ENCODE peak calls at places on chromosomes 1 and 21, in nine cellular contexts. One of them, this sample, is unnamed.

GRCh38 chr1:27111771-27112573 is 43.0 kb downstream of the SLC9A1 start:
- DNase-seq in breast epithelium: peak
- DNase-seq in pancreas: peak
- DNase-seq in IMR-90: peak
- DNase-seq in substantia nigra: peak
- DNase-seq in caudate nucleus: no peak
- DNase-seq in dorsolateral prefrontal cortex: peak
- DNase-seq in heart right ventricle: peak
- DNase-seq in lower lobe of right lung: peak
- DNase-seq in this sample: peak

GRCh38 chr1:23444596-23445390 is 20.2 kb upstream of the TCEA3 start:
- DNase-seq in breast epithelium: no peak
- DNase-seq in pancreas: no peak
- DNase-seq in IMR-90: no peak
- DNase-seq in substantia nigra: no peak
- DNase-seq in caudate nucleus: no peak
- DNase-seq in dorsolateral prefrontal cortex: no peak
- DNase-seq in heart right ventricle: no peak
- DNase-seq in lower lobe of right lung: no peak
- DNase-seq in this sample: no peak

GRCh38 chr1:219938706-219939105 is 10.3 kb upstream of the SLC30A10 start:
- DNase-seq in breast epithelium: no peak
- DNase-seq in pancreas: no peak
- DNase-seq in IMR-90: peak
- DNase-seq in substantia nigra: no peak
- DNase-seq in caudate nucleus: no peak
- DNase-seq in dorsolateral prefrontal cortex: no peak
- DNase-seq in heart right ventricle: no peak
- DNase-seq in lower lobe of right lung: no peak
- DNase-seq in this sample: no peak

GRCh38 chr1:206866062-206866461 is 639 bp downstream of the IL20 start:
- DNase-seq in breast epithelium: no peak
- DNase-seq in pancreas: no peak
- DNase-seq in IMR-90: peak
- DNase-seq in substantia nigra: no peak
- DNase-seq in caudate nucleus: no peak
- DNase-seq in dorsolateral prefrontal cortex: no peak
- DNase-seq in heart right ventricle: no peak
- DNase-seq in lower lobe of right lung: no peak
- DNase-seq in this sample: no peak

GRCh38 chr1:187244623-187245022 is 415.9 kb downstream of the PLA2G4A start:
- DNase-seq in breast epithelium: peak
- DNase-seq in pancreas: no peak
- DNase-seq in IMR-90: no peak
- DNase-seq in substantia nigra: no peak
- DNase-seq in caudate nucleus: no peak
- DNase-seq in dorsolateral prefrontal cortex: no peak
- DNase-seq in heart right ventricle: no peak
- DNase-seq in lower lobe of right lung: no peak
- DNase-seq in this sample: no peak

GRCh38 chr1:12179111-12179519 is 12.3 kb downstream of the TNFRSF1B start:
- DNase-seq in breast epithelium: no peak
- DNase-seq in pancreas: no peak
- DNase-seq in IMR-90: peak
- DNase-seq in substantia nigra: no peak
- DNase-seq in caudate nucleus: no peak
- DNase-seq in dorsolateral prefrontal cortex: no peak
- DNase-seq in heart right ventricle: no peak
- DNase-seq in lower lobe of right lung: no peak
- DNase-seq in this sample: no peak

GRCh38 chr1:14282583-14283186 is 315.8 kb upstream of the KAZN start:
- DNase-seq in breast epithelium: no peak
- DNase-seq in pancreas: no peak
- DNase-seq in IMR-90: no peak
- DNase-seq in substantia nigra: no peak
- DNase-seq in caudate nucleus: no peak
- DNase-seq in dorsolateral prefrontal cortex: no peak
- DNase-seq in heart right ventricle: no peak
- DNase-seq in lower lobe of right lung: no peak
- DNase-seq in this sample: no peak

GRCh38 chr1:36446780-36447179 is 3.5 kb downstream of the OSCP1 start:
- DNase-seq in breast epithelium: no peak
- DNase-seq in pancreas: no peak
- DNase-seq in IMR-90: no peak
- DNase-seq in substantia nigra: no peak
- DNase-seq in caudate nucleus: no peak
- DNase-seq in dorsolateral prefrontal cortex: no peak
- DNase-seq in heart right ventricle: no peak
- DNase-seq in lower lobe of right lung: no peak
- DNase-seq in this sample: no peak

GRCh38 chr1:177809844-177810243 is 160.0 kb downstream of the SEC16B start:
- DNase-seq in breast epithelium: no peak
- DNase-seq in pancreas: no peak
- DNase-seq in IMR-90: peak
- DNase-seq in substantia nigra: no peak
- DNase-seq in caudate nucleus: no peak
- DNase-seq in dorsolateral prefrontal cortex: no peak
- DNase-seq in heart right ventricle: no peak
- DNase-seq in lower lobe of right lung: no peak
- DNase-seq in this sample: no peak

GRCh38 chr1:67809887-67810286 is 23.4 kb downstream of the GNG12 start:
- DNase-seq in breast epithelium: no peak
- DNase-seq in pancreas: no peak
- DNase-seq in IMR-90: no peak
- DNase-seq in substantia nigra: no peak
- DNase-seq in caudate nucleus: no peak
- DNase-seq in dorsolateral prefrontal cortex: no peak
- DNase-seq in heart right ventricle: no peak
- DNase-seq in lower lobe of right lung: no peak
- DNase-seq in this sample: no peak

GRCh38 chr21:36560933-36561575 is 81.1 kb upstream of the CLDN14 start:
- DNase-seq in breast epithelium: no peak
- DNase-seq in pancreas: no peak
- DNase-seq in IMR-90: no peak
- DNase-seq in substantia nigra: no peak
- DNase-seq in caudate nucleus: no peak
- DNase-seq in dorsolateral prefrontal cortex: no peak
- DNase-seq in heart right ventricle: no peak
- DNase-seq in lower lobe of right lung: no peak
- DNase-seq in this sample: no peak

GRCh38 chr1:97061604-97062003 is 340.0 kb downstream of the PTBP2 start:
- DNase-seq in breast epithelium: no peak
- DNase-seq in pancreas: no peak
- DNase-seq in IMR-90: no peak
- DNase-seq in substantia nigra: no peak
- DNase-seq in caudate nucleus: no peak
- DNase-seq in dorsolateral prefrontal cortex: no peak
- DNase-seq in heart right ventricle: no peak
- DNase-seq in lower lobe of right lung: no peak
- DNase-seq in this sample: no peak

GRCh38 chr21:39153373-39153772 is 29.9 kb downstream of the PSMG1 start:
- DNase-seq in breast epithelium: no peak
- DNase-seq in pancreas: no peak
- DNase-seq in IMR-90: no peak
- DNase-seq in substantia nigra: no peak
- DNase-seq in caudate nucleus: no peak
- DNase-seq in dorsolateral prefrontal cortex: no peak
- DNase-seq in heart right ventricle: no peak
- DNase-seq in lower lobe of right lung: no peak
- DNase-seq in this sample: no peak

GRCh38 chr1:83910461-83910860 is 88.5 kb downstream of the TTLL7 start:
- DNase-seq in breast epithelium: no peak
- DNase-seq in pancreas: no peak
- DNase-seq in IMR-90: peak
- DNase-seq in substantia nigra: no peak
- DNase-seq in caudate nucleus: no peak
- DNase-seq in dorsolateral prefrontal cortex: no peak
- DNase-seq in heart right ventricle: no peak
- DNase-seq in lower lobe of right lung: no peak
- DNase-seq in this sample: no peak

GRCh38 chr1:226427131-226427530 is 19.2 kb upstream of the PARP1 start:
- DNase-seq in breast epithelium: no peak
- DNase-seq in pancreas: no peak
- DNase-seq in IMR-90: no peak
- DNase-seq in substantia nigra: no peak
- DNase-seq in caudate nucleus: no peak
- DNase-seq in dorsolateral prefrontal cortex: no peak
- DNase-seq in heart right ventricle: no peak
- DNase-seq in lower lobe of right lung: no peak
- DNase-seq in this sample: no peak

GRCh38 chr1:226424228-226425003 is 16.5 kb upstream of the PARP1 start:
- DNase-seq in breast epithelium: no peak
- DNase-seq in pancreas: no peak
- DNase-seq in IMR-90: peak
- DNase-seq in substantia nigra: peak
- DNase-seq in caudate nucleus: no peak
- DNase-seq in dorsolateral prefrontal cortex: no peak
- DNase-seq in heart right ventricle: no peak
- DNase-seq in lower lobe of right lung: no peak
- DNase-seq in this sample: no peak

GRCh38 chr1:226425004-226425378 is 17.1 kb upstream of the PARP1 start:
- DNase-seq in breast epithelium: no peak
- DNase-seq in pancreas: no peak
- DNase-seq in IMR-90: no peak
- DNase-seq in substantia nigra: no peak
- DNase-seq in caudate nucleus: no peak
- DNase-seq in dorsolateral prefrontal cortex: no peak
- DNase-seq in heart right ventricle: no peak
- DNase-seq in lower lobe of right lung: no peak
- DNase-seq in this sample: no peak

GRCh38 chr1:226428348-226429050 is 20.6 kb upstream of the PARP1 start:
- DNase-seq in breast epithelium: no peak
- DNase-seq in pancreas: no peak
- DNase-seq in IMR-90: no peak
- DNase-seq in substantia nigra: no peak
- DNase-seq in caudate nucleus: no peak
- DNase-seq in dorsolateral prefrontal cortex: no peak
- DNase-seq in heart right ventricle: no peak
- DNase-seq in lower lobe of right lung: no peak
- DNase-seq in this sample: no peak

GRCh38 chr1:226425431-226426031 is 17.6 kb upstream of the PARP1 start:
- DNase-seq in breast epithelium: no peak
- DNase-seq in pancreas: no peak
- DNase-seq in IMR-90: no peak
- DNase-seq in substantia nigra: no peak
- DNase-seq in caudate nucleus: no peak
- DNase-seq in dorsolateral prefrontal cortex: no peak
- DNase-seq in heart right ventricle: no peak
- DNase-seq in lower lobe of right lung: no peak
- DNase-seq in this sample: no peak
- H3K27ac ChIP-seq in breast epithelium: no peak
- H3K27ac ChIP-seq in pancreas: no peak
- H3K27ac ChIP-seq in IMR-90: no peak
- H3K27ac ChIP-seq in substantia nigra: no peak
- H3K27ac ChIP-seq in caudate nucleus: no peak
- H3K27ac ChIP-seq in dorsolateral prefrontal cortex: no peak
- H3K27ac ChIP-seq in heart right ventricle: no peak
- H3K27ac ChIP-seq in lower lobe of right lung: no peak
- H3K27ac ChIP-seq in this sample: no peak

GRCh38 chr1:116429821-116430374 is 56.9 kb downstream of the ATP1A1 start:
- DNase-seq in breast epithelium: no peak
- DNase-seq in pancreas: no peak
- DNase-seq in IMR-90: no peak
- DNase-seq in substantia nigra: no peak
- DNase-seq in caudate nucleus: no peak
- DNase-seq in dorsolateral prefrontal cortex: no peak
- DNase-seq in heart right ventricle: no peak
- DNase-seq in lower lobe of right lung: no peak
- DNase-seq in this sample: no peak

GRCh38 chr1:116434849-116435248 is 61.8 kb downstream of the ATP1A1 start:
- DNase-seq in breast epithelium: no peak
- DNase-seq in pancreas: no peak
- DNase-seq in IMR-90: no peak
- DNase-seq in substantia nigra: no peak
- DNase-seq in caudate nucleus: no peak
- DNase-seq in dorsolateral prefrontal cortex: no peak
- DNase-seq in heart right ventricle: no peak
- DNase-seq in lower lobe of right lung: no peak
- DNase-seq in this sample: no peak

GRCh38 chr1:116433283-116434257 is 60.5 kb downstream of the ATP1A1 start:
- DNase-seq in breast epithelium: peak
- DNase-seq in pancreas: peak
- DNase-seq in IMR-90: peak
- DNase-seq in substantia nigra: peak
- DNase-seq in caudate nucleus: peak
- DNase-seq in dorsolateral prefrontal cortex: peak
- DNase-seq in heart right ventricle: peak
- DNase-seq in lower lobe of right lung: no peak
- DNase-seq in this sample: peak

GRCh38 chr1:116431870-116432500 is 58.9 kb downstream of the ATP1A1 start:
- DNase-seq in breast epithelium: no peak
- DNase-seq in pancreas: no peak
- DNase-seq in IMR-90: no peak
- DNase-seq in substantia nigra: no peak
- DNase-seq in caudate nucleus: no peak
- DNase-seq in dorsolateral prefrontal cortex: no peak
- DNase-seq in heart right ventricle: no peak
- DNase-seq in lower lobe of right lung: no peak
- DNase-seq in this sample: no peak

GRCh38 chr1:116432655-116433282 is 59.7 kb downstream of the ATP1A1 start:
- DNase-seq in breast epithelium: no peak
- DNase-seq in pancreas: no peak
- DNase-seq in IMR-90: no peak
- DNase-seq in substantia nigra: no peak
- DNase-seq in caudate nucleus: no peak
- DNase-seq in dorsolateral prefrontal cortex: no peak
- DNase-seq in heart right ventricle: no peak
- DNase-seq in lower lobe of right lung: no peak
- DNase-seq in this sample: no peak
- H3K27ac ChIP-seq in breast epithelium: peak
- H3K27ac ChIP-seq in pancreas: peak
- H3K27ac ChIP-seq in IMR-90: no peak
- H3K27ac ChIP-seq in substantia nigra: peak
- H3K27ac ChIP-seq in caudate nucleus: peak
- H3K27ac ChIP-seq in dorsolateral prefrontal cortex: peak
- H3K27ac ChIP-seq in heart right ventricle: no peak
- H3K27ac ChIP-seq in lower lobe of right lung: no peak
- H3K27ac ChIP-seq in this sample: peak

DNA sequence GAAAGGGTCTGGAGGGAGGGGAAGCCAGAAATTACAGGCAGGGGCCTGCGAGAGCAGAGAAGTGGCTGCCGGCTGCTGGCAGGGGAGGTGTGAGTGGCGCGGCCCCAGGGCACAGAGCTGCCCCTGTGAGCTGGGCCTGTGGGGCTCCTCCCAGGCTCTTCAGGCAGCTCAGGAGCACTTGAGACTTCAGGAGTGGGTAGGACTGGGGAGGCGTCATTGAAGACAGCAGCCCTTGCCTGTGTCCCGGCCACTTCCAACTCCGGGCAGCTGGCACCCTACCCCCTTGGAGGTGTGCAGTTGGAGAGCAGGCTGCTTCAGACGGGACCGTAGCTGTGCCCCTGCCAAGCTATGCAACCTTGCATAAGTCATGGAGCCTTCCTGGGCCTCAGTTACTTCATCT is 87.5 kb upstream of the ACTL8 start:
- DNase-seq in breast epithelium: no peak
- DNase-seq in pancreas: no peak
- DNase-seq in IMR-90: no peak
- DNase-seq in substantia nigra: no peak
- DNase-seq in caudate nucleus: no peak
- DNase-seq in dorsolateral prefrontal cortex: no peak
- DNase-seq in heart right ventricle: no peak
- DNase-seq in lower lobe of right lung: peak
- DNase-seq in this sample: no peak
- H3K27ac ChIP-seq in breast epithelium: no peak
- H3K27ac ChIP-seq in pancreas: no peak
- H3K27ac ChIP-seq in IMR-90: no peak
- H3K27ac ChIP-seq in substantia nigra: no peak
- H3K27ac ChIP-seq in caudate nucleus: no peak
- H3K27ac ChIP-seq in dorsolateral prefrontal cortex: no peak
- H3K27ac ChIP-seq in heart right ventricle: no peak
- H3K27ac ChIP-seq in lower lobe of right lung: no peak
- H3K27ac ChIP-seq in this sample: no peak

GRCh38 chr1:1357871-1358432 is 403 bp downstream of the MXRA8 start:
- DNase-seq in breast epithelium: no peak
- DNase-seq in pancreas: no peak
- DNase-seq in IMR-90: peak
- DNase-seq in substantia nigra: no peak
- DNase-seq in caudate nucleus: no peak
- DNase-seq in dorsolateral prefrontal cortex: no peak
- DNase-seq in heart right ventricle: no peak
- DNase-seq in lower lobe of right lung: no peak
- DNase-seq in this sample: no peak
- H3K27ac ChIP-seq in breast epithelium: peak
- H3K27ac ChIP-seq in pancreas: no peak
- H3K27ac ChIP-seq in IMR-90: peak
- H3K27ac ChIP-seq in substantia nigra: peak
- H3K27ac ChIP-seq in caudate nucleus: peak
- H3K27ac ChIP-seq in dorsolateral prefrontal cortex: peak
- H3K27ac ChIP-seq in heart right ventricle: peak
- H3K27ac ChIP-seq in lower lobe of right lung: peak
- H3K27ac ChIP-seq in this sample: peak

This sample was measured in colonic mucosa.